ENCODE peak calls at places on chromosomes 1 and 21, in nine cellular contexts. Q is bronchial epithelial cell, I is dermis blood vessel endothelial cell, B is HEK293T, U is AG20443, V is H9, R is activated gamma-delta T cell treated with Interleukin-2 at 50 U/mL for 16 hours, M is NCI-H1436, G is RCC 7860. O is an unnamed sample.

GRCh38 chr21:45481977-45482898 is 60.0 kb downstream of the SLC19A1 start:
- DNase-seq in Q (no peak), R (no peak), U (no peak), V (no peak), I (no peak), B (no peak), G (no peak), M (no peak), O (no peak)

GRCh38 chr21:44723177-44724131 is 12.1 kb upstream of the TSPEAR start:
- DNase-seq in I (peak; percentile 12), B (no peak), G (no peak), M (peak; percentile 93), V (peak; percentile 51), Q (no peak), U (no peak), R (no peak), O (no peak)

GRCh38 chr1:27630859-27631491 is 4.0 kb downstream of the FGR start:
- DNase-seq in V (no peak), Q (no peak), R (no peak), I (peak; percentile 30), G (no peak), U (no peak), M (no peak), B (no peak), O (peak; percentile 58)

GRCh38 chr1:39829791-39830533 is 41.3 kb upstream of the BMP8B start:
- DNase-seq in U (peak; percentile 50), I (no peak), V (no peak), R (no peak), Q (peak; percentile 41), G (no peak), M (no peak), B (no peak), O (no peak)

GRCh38 chr1:242764161-242764560 is 239.7 kb upstream of the PLD5 start:
- DNase-seq in R (no peak), M (no peak), U (no peak), G (peak; percentile 74), B (no peak), I (no peak), V (no peak), Q (peak; percentile 12), O (no peak)

GRCh38 chr1:71836899-71837298 is 445.4 kb downstream of the NEGR1 start:
- DNase-seq in I (no peak), Q (no peak), B (no peak), G (no peak), V (no peak), U (no peak), M (no peak), R (no peak), O (no peak)

GRCh38 chr1:6028042-6028895 is 17.4 kb upstream of the KCNAB2 start:
- DNase-seq in U (no peak), B (no peak), G (no peak), V (no peak), R (peak; percentile 66), Q (peak; percentile 6), I (no peak), M (no peak), O (peak; percentile 44)

GRCh38 chr1:234262007-234262753 is 111.1 kb upstream of the COA6 start:
- DNase-seq in U (no peak), I (no peak), B (no peak), V (no peak), G (no peak), R (no peak), M (no peak), Q (peak; percentile 74), O (no peak)

GRCh38 chr1:198624648-198624980 is 14.2 kb upstream of the PTPRC start:
- DNase-seq in B (no peak), V (no peak), G (no peak), R (no peak), U (no peak), M (no peak), Q (no peak), I (no peak), O (no peak)

GRCh38 chr1:3072178-3072947 is 3.4 kb downstream of the PRDM16 start:
- DNase-seq in M (no peak), U (no peak), B (no peak), R (no peak), I (no peak), G (no peak), Q (peak; percentile 9), V (no peak), O (peak; percentile 47)

GRCh38 chr1:111656093-111657017 is 36.8 kb downstream of the RAP1A start:
- DNase-seq in U (peak; percentile 68), G (peak; percentile 52), I (peak; percentile 78), M (no peak), R (no peak), B (peak; percentile 57), Q (peak; percentile 57), V (no peak), O (no peak)

GRCh38 chr1:46809904-46810303 is 11.1 kb downstream of the CYP4B1 start:
- DNase-seq in U (no peak), V (no peak), R (no peak), I (no peak), Q (no peak), B (no peak), M (no peak), G (no peak), O (no peak)

GRCh38 chr1:172460901-172461315 is 17.0 kb upstream of the PIGC start:
- DNase-seq in V (no peak), I (no peak), M (no peak), B (no peak), R (no peak), U (no peak), Q (peak; percentile 21), G (no peak), O (no peak)

GRCh38 chr1:8417625-8418024 is 99.7 kb downstream of the SLC45A1 start:
- DNase-seq in R (no peak), M (no peak), B (no peak), G (no peak), U (no peak), Q (no peak), V (no peak), I (no peak), O (no peak)

GRCh38 chr1:106022312-106022902 is 1034.1 kb upstream of the PRMT6 start:
- DNase-seq in Q (peak; percentile 30), U (peak; percentile 7), I (peak; percentile 7), R (no peak), M (no peak), V (no peak), B (no peak), G (peak; percentile 10), O (no peak)

GRCh38 chr1:26936823-26937222 is 15.3 kb downstream of the NUDC start:
- DNase-seq in R (no peak), M (no peak), B (no peak), U (no peak), I (no peak), V (no peak), Q (no peak), G (no peak), O (no peak)

GRCh38 chr21:30831194-30831765 is 1.7 kb upstream of the KRTAP7-1 start:
- DNase-seq in R (peak; percentile 26), M (no peak), I (peak; percentile 1), Q (peak; percentile 7), U (no peak), G (peak; percentile 16), B (peak; percentile 26), V (peak; percentile 53), O (no peak)

GRCh38 chr1:23911924-23912323 is 1.2 kb downstream of the CNR2 start:
- DNase-seq in B (no peak), I (no peak), G (no peak), U (no peak), R (no peak), Q (no peak), M (no peak), V (no peak), O (no peak)

GRCh38 chr1:23020731-23021130 is 1.5 kb downstream of the KDM1A start:
- DNase-seq in V (no peak), Q (no peak), B (no peak), U (no peak), G (no peak), R (no peak), M (no peak), I (peak; percentile 9), O (no peak)

GRCh38 chr1:228445867-228446584 is 29.4 kb upstream of the TRIM17 start:
- DNase-seq in U (peak; percentile 79), B (no peak), V (peak; percentile 72), Q (peak; percentile 31), I (peak; percentile 37), G (no peak), R (no peak), M (no peak), O (no peak)

GRCh38 chr1:64744492-64745180 is at the start of gene RAVER2:
- DNase-seq in U (peak; percentile 81), R (peak; percentile 47), G (peak; percentile 51), V (peak; percentile 78), B (peak; percentile 88), Q (peak; percentile 28), I (peak; percentile 64), M (peak; percentile 61), O (peak; percentile 87)

GRCh38 chr1:173853074-173853473 is 14.7 kb downstream of the GAS5 start:
- DNase-seq in G (no peak), I (peak; percentile 96), M (no peak), R (no peak), U (peak; percentile 25), V (peak; percentile 57), B (no peak), Q (peak; percentile 81), O (no peak)

GRCh38 chr1:68093737-68094136 is 43.3 kb upstream of the DIRAS3 start:
- DNase-seq in I (no peak), U (peak; percentile 29), G (no peak), M (no peak), V (no peak), R (no peak), B (no peak), Q (peak; percentile 13), O (no peak)

GRCh38 chr1:233470738-233471499 is 143.0 kb upstream of the KCNK1 start:
- DNase-seq in G (no peak), I (no peak), M (no peak), Q (no peak), U (no peak), B (no peak), R (no peak), V (no peak), O (no peak)

GRCh38 chr1:99993468-99993845 is 23.7 kb downstream of the SLC35A3 start:
- DNase-seq in V (no peak), I (no peak), M (no peak), B (no peak), R (no peak), U (no peak), G (no peak), Q (no peak), O (no peak)

GRCh38 chr1:203086992-203087763 is 1.4 kb upstream of the MYOG start:
- DNase-seq in G (no peak), M (no peak), B (no peak), R (no peak), U (no peak), Q (no peak), V (peak; percentile 24), I (no peak), O (no peak)

GRCh38 chr1:25774921-25775774 is 24.8 kb upstream of the SELENON start:
- DNase-seq in M (peak; percentile 65), B (no peak), R (peak; percentile 79), G (no peak), Q (no peak), V (no peak), I (no peak), U (no peak), O (no peak)

GRCh38 chr1:83889707-83890106 is 109.2 kb downstream of the TTLL7 start:
- DNase-seq in B (no peak), V (no peak), G (no peak), I (no peak), R (no peak), Q (no peak), M (no peak), U (peak; percentile 27), O (no peak)

GRCh38 chr1:54459714-54460113 is 53.5 kb upstream of the SSBP3 start:
- DNase-seq in U (no peak), I (no peak), Q (no peak), V (no peak), G (no peak), B (no peak), R (no peak), M (peak; percentile 80), O (no peak)

GRCh38 chr1:199226163-199226562 is 587.3 kb downstream of the PTPRC start:
- DNase-seq in I (peak; percentile 66), B (no peak), V (no peak), R (no peak), M (no peak), U (no peak), Q (peak; percentile 88), G (peak; percentile 70), O (no peak)

GRCh38 chr1:52060822-52061221 is 4.7 kb downstream of the BTF3L4 start:
- DNase-seq in G (no peak), B (no peak), V (no peak), I (no peak), M (no peak), Q (no peak), R (no peak), U (no peak), O (no peak)

O was measured in left ventricle myocardium superior.